ENCODE peak calls at places on chromosomes 12 and 14, in ten cellular contexts. U is cardiac muscle cell; D is NCI-H1417; S is KBM-7; R is tibial nerve; K is left ventricle myocardium superior; H is LoVo; J is effector CD4-positive, alpha-beta T cell; Q is activated CD8-positive, alpha-beta memory T cell treated with anti-CD3 and anti-CD28 coated beads, Interleukin-2, amount 50 U/mL, for 4 hours; Y is T follicular helper cell. F is an unnamed sample.

GRCh38 chr14:34749408-34749807 is 35.0 kb upstream of the CFL2 start:
- DNase-seq in Q (no peak), R (no peak), S (no peak), D (no peak), K (no peak), J (no peak), U (peak; percentile 30), Y (no peak), H (no peak), F (no peak)

GRCh38 chr12:127268121-127268520 is 998.8 kb upstream of the TMEM132C start:
- DNase-seq in Q (no peak), J (no peak), H (no peak), R (no peak), Y (no peak), D (no peak), S (no peak), K (no peak), U (peak; percentile 38), F (no peak)

GRCh38 chr12:54215990-54216579 is 27.3 kb upstream of the SMUG1 start:
- DNase-seq in J (peak; percentile 31), Y (peak; percentile 28), R (no peak), U (no peak), K (peak; percentile 48), D (no peak), H (no peak), Q (peak; percentile 48), S (no peak), F (peak; percentile 35)

GRCh38 chr12:125259525-125259924 is 194.3 kb downstream of the AACS start:
- DNase-seq in D (no peak), R (no peak), Y (no peak), H (no peak), U (no peak), K (no peak), S (no peak), J (no peak), Q (no peak), F (no peak)

GRCh38 chr12:29741342-29742241 is 42.1 kb downstream of the TMTC1 start:
- DNase-seq in Y (no peak), U (peak; percentile 95), S (no peak), H (no peak), J (no peak), D (no peak), K (no peak), Q (no peak), R (no peak), F (no peak)

GRCh38 chr14:97970222-97970621 is 1173.0 kb downstream of the VRK1 start:
- DNase-seq in H (no peak), Y (no peak), R (no peak), J (no peak), U (no peak), D (no peak), S (no peak), K (no peak), Q (no peak), F (no peak)

GRCh38 chr12:109734219-109735000 is 20.8 kb downstream of the FAM222A start:
- DNase-seq in Y (no peak), D (no peak), H (no peak), Q (no peak), R (no peak), U (peak; percentile 62), K (peak; percentile 22), J (no peak), S (no peak), F (no peak)

GRCh38 chr12:62532333-62532732 is 65.7 kb downstream of the MON2 start:
- DNase-seq in Y (no peak), D (no peak), Q (no peak), U (no peak), S (no peak), K (no peak), J (no peak), R (no peak), H (no peak), F (no peak)

GRCh38 chr12:117441751-117442150 is 80.3 kb upstream of the NOS1 start:
- DNase-seq in D (no peak), Q (no peak), J (no peak), Y (no peak), H (peak; percentile 17), R (no peak), S (no peak), K (peak; percentile 74), U (peak; percentile 0), F (no peak)

GRCh38 chr14:26328766-26329165 is 269.1 kb downstream of the NOVA1 start:
- DNase-seq in Q (no peak), Y (no peak), S (no peak), K (no peak), R (no peak), D (no peak), U (no peak), J (no peak), H (no peak), F (no peak)

GRCh38 chr12:19129121-19129485 is 430 bp upstream of the PLEKHA5 start:
- DNase-seq in R (no peak), J (no peak), K (no peak), Q (no peak), D (no peak), Y (no peak), S (peak; percentile 60), U (no peak), H (no peak), F (no peak)

GRCh38 chr12:99766408-99766807 is 118.9 kb downstream of the GARIN6 start:
- DNase-seq in Q (no peak), U (no peak), J (no peak), Y (no peak), S (no peak), H (no peak), D (no peak), K (no peak), R (no peak), F (no peak)

GRCh38 chr14:104142136-104143041 is 4.0 kb downstream of the KIF26A start:
- DNase-seq in J (no peak), R (no peak), Y (no peak), D (no peak), K (peak; percentile 29), Q (peak; percentile 6), U (no peak), S (no peak), H (no peak), F (no peak)

GRCh38 chr14:29712586-29712985 is 215.1 kb downstream of the PRKD1 start:
- DNase-seq in Q (no peak), J (no peak), R (no peak), D (no peak), U (no peak), H (no peak), S (no peak), K (no peak), Y (no peak), F (no peak)

GRCh38 chr12:110244829-110245228 is 36.2 kb upstream of the ATP2A2 start:
- DNase-seq in R (no peak), D (no peak), K (peak; percentile 88), U (no peak), H (no peak), J (no peak), Y (no peak), Q (no peak), S (no peak), F (no peak)

GRCh38 chr12:16330554-16330953 is 16.9 kb upstream of the MGST1 start:
- DNase-seq in J (no peak), Y (no peak), S (no peak), U (no peak), Q (no peak), K (no peak), R (no peak), H (no peak), D (no peak), F (no peak)

GRCh38 chr12:64098709-64099354 is 123.3 kb downstream of the KICS2 start:
- DNase-seq in U (peak; percentile 85), Q (no peak), K (no peak), Y (no peak), S (no peak), J (no peak), D (no peak), H (no peak), R (no peak), F (no peak)

GRCh38 chr12:98058838-98059237 is 456.6 kb upstream of the TMPO start:
- DNase-seq in D (peak; percentile 90), R (no peak), Q (no peak), Y (no peak), J (no peak), U (no peak), K (no peak), H (no peak), S (no peak), F (no peak)

GRCh38 chr12:100234591-100235304 is 32.1 kb downstream of the DEPDC4 start:
- DNase-seq in D (peak; percentile 76), Q (no peak), H (peak; percentile 53), J (no peak), R (no peak), K (no peak), U (peak; percentile 67), S (peak; percentile 35), Y (no peak), F (peak; percentile 42)

GRCh38 chr12:59938190-59938962 is 342.5 kb downstream of the SLC16A7 start:
- DNase-seq in Q (no peak), H (no peak), U (no peak), Y (no peak), S (no peak), D (no peak), R (no peak), J (no peak), K (no peak), F (no peak)

GRCh38 chr12:57837779-57838562 is 8.6 kb downstream of the CTDSP2 start:
- DNase-seq in J (no peak), H (no peak), K (peak; percentile 59), D (peak; percentile 52), R (no peak), Q (no peak), Y (no peak), U (peak; percentile 85), S (peak; percentile 66), F (no peak)

GRCh38 chr14:29896354-29896768 is 31.3 kb downstream of the PRKD1 start:
- DNase-seq in Y (no peak), J (no peak), H (no peak), K (no peak), D (no peak), Q (no peak), R (no peak), S (no peak), U (no peak), F (no peak)

GRCh38 chr12:11862794-11863193 is 207.9 kb upstream of the BCL2L14 start:
- DNase-seq in J (no peak), S (no peak), Q (no peak), Y (no peak), U (peak; percentile 65), R (no peak), K (no peak), D (no peak), H (no peak), F (peak; percentile 22)

GRCh38 chr14:54435500-54435981 is 5.6 kb downstream of the CNIH1 start:
- DNase-seq in D (no peak), R (no peak), Y (no peak), K (no peak), U (peak; percentile 72), Q (no peak), S (no peak), J (no peak), H (no peak), F (peak; percentile 27)

GRCh38 chr14:77251870-77252269 is 19.1 kb downstream of the NGB start:
- DNase-seq in R (no peak), U (no peak), H (no peak), K (no peak), J (no peak), D (no peak), Q (no peak), Y (no peak), S (no peak), F (no peak)

GRCh38 chr14:76056128-76056527 is 70.6 kb downstream of the IFT43 start:
- DNase-seq in Q (no peak), J (no peak), D (no peak), Y (no peak), K (no peak), U (peak; percentile 19), H (no peak), R (no peak), S (peak; percentile 24), F (no peak)

GRCh38 chr14:74548881-74549280 is 55.3 kb downstream of the ISCA2 start:
- DNase-seq in D (no peak), J (no peak), K (peak; percentile 87), H (no peak), Q (no peak), Y (no peak), S (no peak), R (peak; percentile 68), U (peak; percentile 72), F (no peak)

GRCh38 chr12:122917508-122918227 is 21.7 kb upstream of the VPS37B start:
- DNase-seq in R (no peak), K (peak; percentile 71), Y (no peak), Q (no peak), U (peak; percentile 86), J (no peak), D (no peak), H (peak; percentile 51), S (no peak), F (no peak)